ENCODE peak calls at places on chromosomes 3 and 15, in four cellular contexts. J, F, B and K are unnamed samples.

GRCh38 chr3:129723558-129724324 is 117.3 kb upstream of the PLXND1 start:
- DNase-seq in B (no peak), F (peak; percentile 79), J (peak; percentile 91), K (peak; percentile 95)

GRCh38 chr15:61216519-61216918 is 12.6 kb downstream of the RORA start:
- DNase-seq in F (no peak), J (no peak), B (no peak), K (no peak)

GRCh38 chr15:56868251-56868650 is 50.2 kb upstream of the TCF12 start:
- DNase-seq in B (no peak), J (no peak), F (no peak), K (no peak)

GRCh38 chr3:99755831-99756230 is 61.8 kb upstream of the CMSS1 start:
- DNase-seq in F (no peak), J (peak; percentile 50), B (no peak), K (peak; percentile 40)

GRCh38 chr15:66138882-66139281 is 114.7 kb downstream of the MEGF11 start:
- DNase-seq in B (no peak), F (no peak), J (no peak), K (peak; percentile 1)

GRCh38 chr15:78298983-78299301 is 467 bp downstream of the SKIC8 start:
- DNase-seq in F (no peak), J (peak; percentile 44), B (no peak), K (peak; percentile 38)

GRCh38 chr3:21517184-21517583 is 233.8 kb downstream of the ZNF385D start:
- DNase-seq in F (no peak), J (no peak), B (no peak), K (no peak)

GRCh38 chr3:48467473-48468267 is 21.1 kb downstream of the ATRIP start:
- DNase-seq in B (no peak), F (no peak), J (no peak), K (no peak)

GRCh38 chr15:88735212-88735611 is 68.0 kb upstream of the ACAN start:
- DNase-seq in F (no peak), B (no peak), J (no peak), K (no peak)

GRCh38 chr3:133644768-133645167 is 17.0 kb downstream of the TOPBP1 start:
- DNase-seq in B (no peak), F (peak; percentile 76), J (peak; percentile 90), K (peak; percentile 88)

GRCh38 chr3:169886671-169887070 is 16.9 kb upstream of the LRRC31 start:
- DNase-seq in F (no peak), B (no peak), J (peak; percentile 54), K (peak; percentile 80)

GRCh38 chr3:187198490-187198889 is 1.2 kb downstream of the RTP1 start:
- DNase-seq in J (no peak), B (no peak), F (no peak), K (no peak)

GRCh38 chr3:76998555-76998954 is 41.3 kb upstream of the ROBO2 start:
- DNase-seq in B (no peak), F (no peak), J (no peak), K (no peak)

GRCh38 chr15:69790632-69791031 is 307.1 kb downstream of the TLE3 start:
- DNase-seq in J (no peak), F (no peak), B (no peak), K (no peak)

GRCh38 chr15:87209891-87210649 is 1046.5 kb downstream of the NTRK3 start:
- DNase-seq in B (no peak), J (no peak), F (no peak), K (no peak)

GRCh38 chr15:77251662-77252061 is 168.2 kb downstream of the PEAK1 start:
- DNase-seq in J (peak; percentile 52), F (no peak), B (no peak), K (peak; percentile 6)

GRCh38 chr3:43062556-43063040 is 43.3 kb downstream of the POMGNT2 start:
- DNase-seq in J (peak; percentile 28), F (no peak), B (no peak), K (peak; percentile 82)

GRCh38 chr3:23659274-23659673 is 146.5 kb upstream of the UBE2E1 start:
- DNase-seq in F (no peak), B (no peak), J (no peak), K (no peak)

GRCh38 chr3:110929811-110930210 is 141.8 kb upstream of the NECTIN3 start:
- DNase-seq in J (peak; percentile 13), B (no peak), F (no peak), K (no peak)

GRCh38 chr15:63019539-63020109 is 22.9 kb upstream of the TPM1 start:
- DNase-seq in J (peak; percentile 95), F (peak; percentile 26), B (peak; percentile 61), K (peak; percentile 84)

GRCh38 chr15:100765458-100766224 is 114.0 kb upstream of the ALDH1A3 start:
- DNase-seq in F (no peak), B (no peak), J (no peak), K (no peak)

GRCh38 chr3:13346481-13347389 is 73.4 kb downstream of the NUP210 start:
- DNase-seq in B (no peak), J (no peak), F (no peak), K (no peak)

GRCh38 chr3:113212155-113212844 is 943 bp downstream of the BOC start:
- DNase-seq in B (no peak), F (no peak), J (peak; percentile 33), K (peak; percentile 46)

GRCh38 chr3:78977073-78977472 is 790.7 kb downstream of the ROBO1 start:
- DNase-seq in B (no peak), F (no peak), J (no peak), K (no peak)

GRCh38 chr3:11197471-11197870 is 43.2 kb downstream of the HRH1 start:
- DNase-seq in J (no peak), B (no peak), F (no peak), K (peak; percentile 59)

GRCh38 chr15:71543413-71543812 is 266.9 kb upstream of the NR2E3 start:
- DNase-seq in B (no peak), J (no peak), F (no peak), K (no peak)

GRCh38 chr3:97871788-97872187 is 50.0 kb downstream of the CRYBG3 start:
- DNase-seq in F (no peak), B (no peak), J (peak; percentile 51), K (peak; percentile 40)

GRCh38 chr3:120555661-120556509 is 40.3 kb upstream of the NDUFB4 start:
- DNase-seq in B (no peak), J (no peak), F (no peak), K (no peak)

GRCh38 chr3:139630532-139630931 is 47.2 kb downstream of the NMNAT3 start:
- DNase-seq in B (no peak), J (no peak), F (no peak), K (no peak)

GRCh38 chr3:50503504-50503903 is at the start of gene CACNA2D2:
- DNase-seq in B (no peak), J (no peak), F (no peak), K (no peak)

GRCh38 chr15:63517614-63518013 is 13.2 kb downstream of the USP3 start:
- DNase-seq in F (no peak), B (no peak), J (no peak), K (no peak)

GRCh38 chr3:167166594-167167253 is 213.4 kb downstream of the ZBBX start:
- DNase-seq in J (no peak), B (no peak), F (no peak), K (no peak)

GRCh38 chr3:112007641-112008040 is 8.9 kb downstream of the TAGLN3 start:
- DNase-seq in J (peak; percentile 43), F (peak; percentile 70), B (no peak), K (peak; percentile 86)

GRCh38 chr3:36957072-36957471 is 12.2 kb upstream of the TRANK1 start:
- DNase-seq in F (no peak), B (no peak), J (no peak), K (no peak)

GRCh38 chr15:90441011-90441410 is 53.0 kb downstream of the IQGAP1 start:
- DNase-seq in B (no peak), F (no peak), J (no peak), K (no peak)

GRCh38 chr15:29141206-29141907 is 128.3 kb downstream of the NSMCE3 start:
- DNase-seq in J (peak; percentile 15), B (no peak), F (no peak), K (no peak)

GRCh38 chr15:29139540-29140459 is 129.8 kb downstream of the NSMCE3 start:
- DNase-seq in B (no peak), J (peak; percentile 40), F (no peak), K (peak; percentile 17)

GRCh38 chr15:29139072-29139471 is 130.6 kb downstream of the NSMCE3 start:
- DNase-seq in F (no peak), B (no peak), J (no peak), K (no peak)

GRCh38 chr15:29141908-29142747 is 127.5 kb downstream of the NSMCE3 start:
- DNase-seq in F (no peak), B (no peak), J (no peak), K (peak; percentile 6)

GRCh38 chr15:29140475-29141172 is 129.0 kb downstream of the NSMCE3 start:
- DNase-seq in F (no peak), B (no peak), J (no peak), K (no peak)
- H3K4me3 ChIP-seq in F (no peak overlapping the region), B (no peak overlapping the region), J (no peak overlapping the region), K (no peak overlapping the region)

GRCh38 chr3:26622634-26623408 is at the start of gene LRRC3B:
- DNase-seq in J (no peak), F (no peak), B (no peak), K (no peak)
- TF ChIP-seq CTCF in J (no peak), F (no peak), B (no peak), K (no peak)

DNA sequence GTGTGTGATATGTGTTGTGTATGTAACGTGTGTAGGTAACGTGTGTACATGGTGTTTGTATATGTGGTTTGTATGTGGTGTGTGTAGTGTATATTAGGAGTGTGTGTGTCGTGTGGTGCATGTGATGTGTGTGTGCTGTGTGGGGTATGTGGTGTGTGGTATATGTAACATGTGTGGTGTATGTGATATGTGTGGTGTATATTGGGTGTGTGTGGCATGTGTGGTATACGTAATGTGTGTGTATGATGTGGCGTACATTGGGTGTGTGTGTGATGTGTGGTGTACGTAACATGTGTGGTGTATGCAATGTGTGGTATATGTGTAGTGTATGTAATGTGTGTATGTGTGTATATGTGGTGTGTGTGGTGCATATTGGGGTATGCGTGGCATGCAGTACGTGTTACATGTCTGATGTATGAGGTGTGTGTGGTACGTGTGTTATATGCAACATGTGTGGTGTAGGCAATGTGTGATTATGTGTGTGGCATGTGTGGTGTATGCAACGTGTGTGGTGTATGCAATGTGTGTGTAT is 41.2 kb downstream of the ARRDC4 start:
- DNase-seq in B (no peak), J (no peak), F (no peak), K (no peak)
- H3K4me3 ChIP-seq in B (no peak overlapping the region), J (no peak overlapping the region), F (no peak overlapping the region), K (no peak overlapping the region)

GRCh38 chr15:55267401-55268053 is 22.1 kb downstream of the RAB27A start:
- DNase-seq in F (no peak), B (no peak), J (no peak), K (peak; percentile 17)

GRCh38 chr15:55266547-55266946 is 23.1 kb downstream of the RAB27A start:
- DNase-seq in B (no peak), J (no peak), F (no peak), K (no peak)

GRCh38 chr15:55268054-55268695 is 21.4 kb downstream of the RAB27A start:
- DNase-seq in J (no peak), F (no peak), B (no peak), K (no peak)

DNA sequence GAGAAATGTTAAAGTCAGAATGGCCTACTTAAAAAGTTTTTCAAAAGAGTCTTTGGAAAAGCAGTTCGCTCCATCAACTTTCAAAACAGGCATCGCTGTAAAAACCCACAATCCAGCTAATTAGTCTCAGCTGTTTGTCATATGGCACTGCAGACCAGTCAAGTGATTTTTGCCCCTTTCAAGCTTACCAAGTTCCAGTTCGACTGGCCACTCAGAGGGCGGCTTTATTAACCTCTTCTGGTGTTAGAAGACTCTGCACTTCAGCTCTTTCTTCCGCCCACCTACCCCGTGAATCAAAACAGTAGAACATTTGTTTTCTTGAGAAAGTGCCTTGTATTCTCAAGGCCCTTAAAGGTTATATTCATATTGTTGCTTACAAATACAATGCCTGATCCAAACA is 19.3 kb downstream of the RAB27A start:
- DNase-seq in J (no peak), F (no peak), B (no peak), K (no peak)
- TF ChIP-seq CTCF in J (no peak), F (no peak), B (no peak), K (no peak)

GRCh38 chr15:47872869-47873301 is 155.6 kb downstream of the SEMA6D start:
- DNase-seq in B (no peak), J (peak; percentile 33), F (no peak), K (no peak)
- H3K4me3 ChIP-seq in B (no peak overlapping the region), J (no peak overlapping the region), F (no peak overlapping the region), K (no peak overlapping the region)